ENCODE peak calls at places on chromosomes 11 and 22, in five cellular contexts. U is esophagus squamous epithelium, O is cardiac muscle cell, M is brain microvascular endothelial cell, N is neural progenitor cell. K is an unnamed sample.

GRCh38 chr22:22855617-22856308 is 31.9 kb upstream of the IGLL5 start:
- DNase-seq in U (no peak), N (peak; percentile 54), M (no peak), O (peak; percentile 13), K (no peak)

GRCh38 chr11:117366183-117366582 is 38.5 kb downstream of the CEP164 start:
- DNase-seq in N (peak; percentile 9), O (no peak), M (no peak), U (no peak), K (no peak)

GRCh38 chr11:65035579-65035978 is 5.4 kb upstream of the SAC3D1 start:
- DNase-seq in U (no peak), O (no peak), N (no peak), M (no peak), K (no peak)

GRCh38 chr22:19195796-19196731 is 17.5 kb upstream of the SLC25A1 start:
- DNase-seq in M (no peak), U (no peak), O (no peak), N (no peak), K (no peak)

GRCh38 chr11:44270403-44271192 is 39.3 kb downstream of the ALX4 start:
- DNase-seq in O (peak; percentile 59), N (no peak), M (no peak), U (no peak), K (no peak)

GRCh38 chr11:11789735-11790369 is 51.9 kb upstream of the USP47 start:
- DNase-seq in U (no peak), N (peak; percentile 38), M (peak; percentile 25), O (peak; percentile 38), K (no peak)

GRCh38 chr11:17313349-17314231 is 37.1 kb downstream of the NUCB2 start:
- DNase-seq in N (no peak), O (no peak), M (no peak), U (no peak), K (no peak)

GRCh38 chr11:26806209-26806608 is 84.3 kb upstream of the SLC5A12 start:
- DNase-seq in U (no peak), M (no peak), N (no peak), O (peak; percentile 33), K (no peak)

GRCh38 chr11:15327786-15328231 is 213.1 kb downstream of the INSC start:
- DNase-seq in U (no peak), N (peak; percentile 88), M (peak; percentile 32), O (peak; percentile 62), K (peak; percentile 7)

GRCh38 chr11:35142481-35143207 is 3.7 kb downstream of the CD44 start:
- DNase-seq in U (no peak), N (peak; percentile 33), M (peak; percentile 49), O (peak; percentile 41), K (no peak)

GRCh38 chr22:47249370-47249928 is 487.0 kb downstream of the TBC1D22A start:
- DNase-seq in O (no peak), U (no peak), M (no peak), N (no peak), K (no peak)

GRCh38 chr22:17436981-17437410 is 67.7 kb downstream of the CECR2 start:
- DNase-seq in U (no peak), M (no peak), O (no peak), N (peak; percentile 93), K (no peak)

GRCh38 chr11:125295922-125296321 is 131.4 kb downstream of the PKNOX2 start:
- DNase-seq in M (no peak), N (no peak), U (no peak), O (peak; percentile 53), K (no peak)

GRCh38 chr11:62457474-62457873 is 38.6 kb downstream of the SCGB1A1 start:
- DNase-seq in O (no peak), M (no peak), N (no peak), U (no peak), K (no peak)

GRCh38 chr11:9060700-9061111 is 30.7 kb downstream of the SCUBE2 start:
- DNase-seq in N (peak; percentile 63), O (no peak), U (no peak), M (no peak), K (no peak)

GRCh38 chr11:116035972-116036371 is 531.8 kb upstream of the CADM1 start:
- DNase-seq in M (no peak), U (no peak), N (no peak), O (no peak), K (no peak)

GRCh38 chr11:115324569-115325432 is 179.4 kb downstream of the CADM1 start:
- DNase-seq in N (peak; percentile 81), M (peak; percentile 42), O (peak; percentile 68), U (no peak), K (peak; percentile 24)

GRCh38 chr11:76978239-76978638 is 56.0 kb upstream of the B3GNT6 start:
- DNase-seq in M (no peak), U (no peak), N (no peak), O (no peak), K (no peak)

GRCh38 chr22:25876871-25877270 is 134.9 kb downstream of the MYO18B start:
- DNase-seq in O (no peak), U (no peak), M (no peak), N (peak; percentile 44), K (no peak)

GRCh38 chr22:48827228-48827810 is 1000.4 kb downstream of the BRD1 start:
- DNase-seq in N (no peak), M (no peak), U (no peak), O (no peak), K (no peak)

GRCh38 chr22:38796262-38796957 is 2.5 kb upstream of the DNAL4 start:
- DNase-seq in M (no peak), U (no peak), O (peak; percentile 46), N (no peak), K (no peak)

GRCh38 chr11:71115770-71116434 is 136.5 kb downstream of the SHANK2 start:
- DNase-seq in O (peak; percentile 66), U (no peak), N (no peak), M (no peak), K (no peak)

GRCh38 chr11:43212279-43212678 is 99.5 kb upstream of the API5 start:
- DNase-seq in M (no peak), N (peak; percentile 18), O (no peak), U (no peak), K (no peak)

GRCh38 chr11:28738549-28738948 is 630.4 kb downstream of the METTL15 start:
- DNase-seq in N (no peak), O (no peak), M (no peak), U (no peak), K (no peak)

GRCh38 chr11:124536520-124536919 is 6.9 kb downstream of the OR8B12 start:
- DNase-seq in O (peak; percentile 97), N (peak; percentile 50), M (peak; percentile 99), U (no peak), K (no peak)

GRCh38 chr11:76763573-76764348 is 19.4 kb upstream of the TSKU start:
- DNase-seq in N (no peak), M (peak; percentile 79), U (no peak), O (peak; percentile 95), K (no peak)

GRCh38 chr11:45501980-45502545 is 163.4 kb downstream of the CHST1 start:
- DNase-seq in M (no peak), O (peak; percentile 55), U (no peak), N (no peak), K (no peak)

GRCh38 chr11:66847461-66848232 is 4.4 kb downstream of the RCE1 start:
- DNase-seq in N (no peak), M (no peak), O (no peak), U (no peak), K (no peak)

GRCh38 chr11:45617886-45618601 is 47.4 kb downstream of the CHST1 start:
- DNase-seq in O (no peak), M (no peak), N (peak; percentile 58), U (no peak), K (no peak)

GRCh38 chr22:22798716-22799115 is 88.9 kb upstream of the IGLL5 start:
- DNase-seq in N (no peak), O (no peak), U (no peak), M (no peak), K (no peak)

GRCh38 chr11:75667831-75668507 is 869 bp downstream of the MAP6 start:
- DNase-seq in M (peak; percentile 12), U (no peak), N (peak; percentile 94), O (peak; percentile 58), K (no peak)

GRCh38 chr11:121255473-121256125 is 37.0 kb upstream of the SC5D start:
- DNase-seq in O (no peak), N (no peak), U (no peak), M (no peak), K (no peak)
- TF ChIP-seq CTCF in O (no peak), N (no peak), U (no peak), M (no peak), K (no peak)

GRCh38 chr11:111063711-111064110 is 181.8 kb upstream of the POU2AF2 start:
- DNase-seq in O (peak; percentile 21), N (peak; percentile 23), M (no peak), U (no peak), K (no peak)

GRCh38 chr11:111067994-111068393 is 177.5 kb upstream of the POU2AF2 start:
- DNase-seq in N (no peak), O (no peak), U (no peak), M (no peak), K (no peak)

GRCh38 chr11:111069076-111069475 is 176.4 kb upstream of the POU2AF2 start:
- DNase-seq in M (peak; percentile 34), U (no peak), N (peak; percentile 15), O (peak; percentile 62), K (peak; percentile 18)

GRCh38 chr11:111064118-111064517 is 181.4 kb upstream of the POU2AF2 start:
- DNase-seq in M (peak; percentile 42), N (no peak), O (peak; percentile 60), U (no peak), K (peak; percentile 64)

DNA sequence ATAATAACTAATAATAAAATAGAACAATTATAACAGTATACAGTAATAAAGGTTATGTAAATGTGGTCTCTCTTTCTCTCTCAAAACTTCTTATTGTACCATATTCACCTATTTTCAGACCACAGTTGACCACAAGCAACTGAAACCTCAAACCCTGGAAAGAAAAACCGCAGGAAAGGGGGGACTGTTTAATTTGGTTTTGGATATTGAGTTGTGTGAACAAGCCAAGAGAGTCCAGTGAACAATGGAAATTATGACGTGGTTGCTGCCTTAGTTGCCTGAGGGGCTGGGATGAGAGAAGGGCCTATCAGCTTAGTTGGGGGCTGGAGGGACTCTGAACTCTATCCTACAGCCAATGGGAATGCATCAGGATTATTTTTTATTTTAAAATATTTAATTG is 178.7 kb upstream of the POU2AF2 start:
- DNase-seq in M (no peak), O (no peak), N (no peak), U (no peak), K (no peak)
- H3K27me3 ChIP-seq in M (no peaks in the 10 kb centered on the region), O (no peaks in the 10 kb centered on the region), N (no peaks in the 10 kb centered on the region), U (no peaks in the 10 kb centered on the region), K (no peaks in the 10 kb centered on the region)

GRCh38 chr22:36452473-36453265 is 28.8 kb downstream of the TXN2 start:
- DNase-seq in U (no peak), O (no peak), N (no peak), M (no peak), K (no peak)
- H3K27ac ChIP-seq in U (peak overlapping the region; percentile 91), O (peak overlapping the region; percentile 78), N (no peak overlapping the region), M (no peak overlapping the region), K (no peak overlapping the region)

GRCh38 chr22:40157546-40157945 is 20.2 kb upstream of the TNRC6B start:
- DNase-seq in N (no peak), M (no peak), O (no peak), U (no peak), K (no peak)

GRCh38 chr22:40153186-40153585 is 24.5 kb upstream of the TNRC6B start:
- DNase-seq in O (no peak), N (no peak), U (no peak), M (no peak), K (no peak)

GRCh38 chr22:40161182-40161581 is 16.5 kb upstream of the TNRC6B start:
- DNase-seq in N (no peak), U (no peak), M (no peak), O (no peak), K (no peak)

GRCh38 chr22:40153705-40154104 is 24.0 kb upstream of the TNRC6B start:
- DNase-seq in U (no peak), M (no peak), N (no peak), O (no peak), K (no peak)

GRCh38 chr22:40156001-40156516 is 21.7 kb upstream of the TNRC6B start:
- DNase-seq in O (peak; percentile 75), U (no peak), N (no peak), M (peak; percentile 60), K (no peak)
- TF ChIP-seq CTCF in O (peak; percentile 38), U (peak; percentile 18), N (no peak), M (peak; percentile 44), K (peak; percentile 24)

K was measured in AG04450.